ENCODE peak calls at places on chromosomes 5 and 9, in ten cellular contexts. One of them, this sample, is unnamed.

GRCh38 chr5:119681734-119682133 is 52.4 kb downstream of the FAM170A start:
- DNase-seq in left cardiac atrium: no peak
- DNase-seq in NCI-H446 treated with DMSO at 0.1 percent for 48 hours: no peak
- DNase-seq in NCI-H1092: no peak
- DNase-seq in CD8-positive, alpha-beta T cell: no peak
- DNase-seq in T-helper 1 cell: no peak
- DNase-seq in anterior cingulate cortex: no peak
- DNase-seq in GF-D8: peak; percentile 0
- DNase-seq in NCI-H345: no peak
- DNase-seq in esophagus squamous epithelium: no peak
- DNase-seq in this sample: no peak

GRCh38 chr5:93078082-93079038 is 502.7 kb downstream of the NR2F1-AS1 start:
- DNase-seq in left cardiac atrium: peak; percentile 77
- DNase-seq in NCI-H446 treated with DMSO at 0.1 percent for 48 hours: peak; percentile 81
- DNase-seq in NCI-H1092: no peak
- DNase-seq in CD8-positive, alpha-beta T cell: no peak
- DNase-seq in T-helper 1 cell: no peak
- DNase-seq in anterior cingulate cortex: no peak
- DNase-seq in GF-D8: no peak
- DNase-seq in NCI-H345: no peak
- DNase-seq in esophagus squamous epithelium: no peak
- DNase-seq in this sample: peak; percentile 24

GRCh38 chr5:170246471-170246870 is 13.7 kb downstream of the C5orf58 start:
- DNase-seq in left cardiac atrium: no peak
- DNase-seq in NCI-H446 treated with DMSO at 0.1 percent for 48 hours: no peak
- DNase-seq in NCI-H1092: no peak
- DNase-seq in CD8-positive, alpha-beta T cell: no peak
- DNase-seq in T-helper 1 cell: no peak
- DNase-seq in anterior cingulate cortex: no peak
- DNase-seq in GF-D8: no peak
- DNase-seq in NCI-H345: no peak
- DNase-seq in esophagus squamous epithelium: no peak
- DNase-seq in this sample: no peak

GRCh38 chr9:11064853-11065252 is 452.1 kb upstream of the PTPRD start:
- DNase-seq in left cardiac atrium: no peak
- DNase-seq in NCI-H446 treated with DMSO at 0.1 percent for 48 hours: no peak
- DNase-seq in NCI-H1092: no peak
- DNase-seq in CD8-positive, alpha-beta T cell: no peak
- DNase-seq in T-helper 1 cell: no peak
- DNase-seq in anterior cingulate cortex: no peak
- DNase-seq in GF-D8: no peak
- DNase-seq in NCI-H345: no peak
- DNase-seq in esophagus squamous epithelium: no peak
- DNase-seq in this sample: no peak

GRCh38 chr9:112380102-112380581 is at the start of gene HSDL2:
- DNase-seq in left cardiac atrium: no peak
- DNase-seq in NCI-H446 treated with DMSO at 0.1 percent for 48 hours: no peak
- DNase-seq in NCI-H1092: no peak
- DNase-seq in CD8-positive, alpha-beta T cell: no peak
- DNase-seq in T-helper 1 cell: no peak
- DNase-seq in anterior cingulate cortex: no peak
- DNase-seq in GF-D8: peak; percentile 33
- DNase-seq in NCI-H345: peak; percentile 18
- DNase-seq in esophagus squamous epithelium: no peak
- DNase-seq in this sample: no peak

GRCh38 chr9:113536483-113537226 is 73.1 kb downstream of the RGS3 start:
- DNase-seq in left cardiac atrium: peak; percentile 86
- DNase-seq in NCI-H446 treated with DMSO at 0.1 percent for 48 hours: peak; percentile 60
- DNase-seq in NCI-H1092: no peak
- DNase-seq in CD8-positive, alpha-beta T cell: no peak
- DNase-seq in T-helper 1 cell: no peak
- DNase-seq in anterior cingulate cortex: peak; percentile 55
- DNase-seq in GF-D8: no peak
- DNase-seq in NCI-H345: no peak
- DNase-seq in esophagus squamous epithelium: no peak
- DNase-seq in this sample: peak; percentile 95

GRCh38 chr5:3105581-3105980 is 354.1 kb upstream of the IRX2 start:
- DNase-seq in left cardiac atrium: no peak
- DNase-seq in NCI-H446 treated with DMSO at 0.1 percent for 48 hours: no peak
- DNase-seq in NCI-H1092: no peak
- DNase-seq in CD8-positive, alpha-beta T cell: no peak
- DNase-seq in T-helper 1 cell: no peak
- DNase-seq in anterior cingulate cortex: no peak
- DNase-seq in GF-D8: no peak
- DNase-seq in NCI-H345: no peak
- DNase-seq in esophagus squamous epithelium: no peak
- DNase-seq in this sample: no peak

GRCh38 chr5:2149196-2149541 is 266.4 kb upstream of the IRX4 start:
- DNase-seq in left cardiac atrium: no peak
- DNase-seq in NCI-H446 treated with DMSO at 0.1 percent for 48 hours: no peak
- DNase-seq in NCI-H1092: peak; percentile 45
- DNase-seq in CD8-positive, alpha-beta T cell: no peak
- DNase-seq in T-helper 1 cell: no peak
- DNase-seq in anterior cingulate cortex: no peak
- DNase-seq in GF-D8: no peak
- DNase-seq in NCI-H345: peak; percentile 12
- DNase-seq in esophagus squamous epithelium: no peak
- DNase-seq in this sample: no peak

GRCh38 chr9:81380504-81380903 is 308.8 kb downstream of the TLE1 start:
- DNase-seq in left cardiac atrium: no peak
- DNase-seq in NCI-H446 treated with DMSO at 0.1 percent for 48 hours: no peak
- DNase-seq in NCI-H1092: no peak
- DNase-seq in CD8-positive, alpha-beta T cell: no peak
- DNase-seq in T-helper 1 cell: no peak
- DNase-seq in anterior cingulate cortex: no peak
- DNase-seq in GF-D8: no peak
- DNase-seq in NCI-H345: no peak
- DNase-seq in esophagus squamous epithelium: no peak
- DNase-seq in this sample: no peak

GRCh38 chr9:81231011-81231410 is 458.3 kb downstream of the TLE1 start:
- DNase-seq in left cardiac atrium: no peak
- DNase-seq in NCI-H446 treated with DMSO at 0.1 percent for 48 hours: no peak
- DNase-seq in NCI-H1092: no peak
- DNase-seq in CD8-positive, alpha-beta T cell: no peak
- DNase-seq in T-helper 1 cell: no peak
- DNase-seq in anterior cingulate cortex: no peak
- DNase-seq in GF-D8: no peak
- DNase-seq in NCI-H345: no peak
- DNase-seq in esophagus squamous epithelium: no peak
- DNase-seq in this sample: no peak

This sample was measured in WERI-Rb-1.